ENCODE peak calls at places on chromosomes 16 and 17, in six cellular contexts. Y is transverse colon, Q is H1, E is HCT116, A is vagina, L is K562. J is an unnamed sample.

GRCh38 chr16:50329446-50330189 is 39.2 kb downstream of the BRD7 start:
- DNase-seq in L (no peak), A (no peak), E (no peak), Y (no peak), Q (no peak), J (no peak)

GRCh38 chr16:49466881-49467280 is 93.3 kb downstream of the C16orf78 start:
- DNase-seq in E (no peak), Q (no peak), L (no peak), Y (no peak), A (peak), J (peak)

GRCh38 chr17:27651411-27652345 is 20.7 kb downstream of the LGALS9 start:
- DNase-seq in Y (peak), E (no peak), Q (no peak), L (no peak), A (no peak), J (peak)

GRCh38 chr16:72927199-72928088 is 120.5 kb downstream of the ZFHX3 start:
- DNase-seq in Q (no peak), A (no peak), E (no peak), L (no peak), Y (peak), J (no peak)

GRCh38 chr17:55442953-55443683 is 21.5 kb upstream of the MMD start:
- DNase-seq in L (no peak), A (no peak), Y (no peak), Q (no peak), E (no peak), J (no peak)

GRCh38 chr16:12083625-12084024 is 107.1 kb downstream of the SNX29 start:
- DNase-seq in E (no peak), Y (no peak), A (no peak), L (no peak), Q (no peak), J (no peak)

GRCh38 chr16:30951785-30952184 is 2.9 kb downstream of the ORAI3 start:
- DNase-seq in E (no peak), Q (no peak), L (no peak), Y (peak), A (no peak), J (peak)

GRCh38 chr16:10950393-10950792 is 6.0 kb downstream of the CLEC16A start:
- DNase-seq in Y (no peak), Q (no peak), L (no peak), A (no peak), E (no peak), J (no peak)

GRCh38 chr17:185445-186138 is 4.1 kb upstream of the DOC2B start:
- DNase-seq in Y (no peak), E (no peak), Q (no peak), A (no peak), L (no peak), J (no peak)

GRCh38 chr17:64106918-64107317 is 23.0 kb downstream of the ERN1 start:
- DNase-seq in Y (no peak), E (no peak), L (no peak), A (no peak), Q (no peak), J (no peak)
- TF ChIP-seq POLR2AphosphoS5 in Y (no peak), E (no peak), L (no peak), A (no peak), Q (no peak), J (no peak)

DNA sequence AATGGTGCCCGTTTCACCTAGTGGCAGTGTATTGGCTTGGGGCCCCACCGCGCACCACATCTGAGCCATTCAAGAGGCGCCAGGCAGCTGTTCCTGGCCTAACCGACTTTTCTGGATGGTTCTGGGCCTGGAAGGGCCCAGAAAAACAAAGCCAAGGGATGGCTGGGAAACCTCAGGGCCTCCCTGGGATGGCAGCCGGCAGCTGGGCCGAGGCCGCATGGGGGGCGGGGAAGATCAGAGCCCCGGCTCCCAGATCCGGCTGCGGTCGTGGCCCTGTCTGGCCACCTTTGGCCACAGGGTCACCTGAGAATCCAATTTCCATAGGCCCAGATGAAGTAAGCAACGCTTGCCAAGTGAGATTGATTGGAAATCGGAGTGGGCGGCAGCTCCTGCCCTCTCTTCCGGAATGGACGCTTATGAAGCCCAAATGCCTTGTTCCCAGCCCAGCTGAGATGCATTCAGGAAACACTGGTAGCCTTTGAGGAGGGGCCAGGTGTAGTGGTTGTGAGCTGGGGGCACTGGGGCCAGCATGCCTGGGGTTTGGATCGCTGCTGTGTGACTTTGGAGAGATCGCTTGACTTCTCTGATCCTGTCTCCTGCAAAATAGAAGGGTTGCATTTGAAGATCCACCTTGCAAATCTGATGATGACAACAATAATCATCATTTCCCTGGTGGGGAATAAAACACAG is 163.8 kb upstream of the GSE1 start:
- DNase-seq in A (no peak), Q (no peak), L (no peak), E (no peak), Y (no peak), J (peak)
- TF ChIP-seq CTCF in A (no peak), Q (no peak), L (no peak), E (no peak), Y (no peak), J (no peak)

DNA sequence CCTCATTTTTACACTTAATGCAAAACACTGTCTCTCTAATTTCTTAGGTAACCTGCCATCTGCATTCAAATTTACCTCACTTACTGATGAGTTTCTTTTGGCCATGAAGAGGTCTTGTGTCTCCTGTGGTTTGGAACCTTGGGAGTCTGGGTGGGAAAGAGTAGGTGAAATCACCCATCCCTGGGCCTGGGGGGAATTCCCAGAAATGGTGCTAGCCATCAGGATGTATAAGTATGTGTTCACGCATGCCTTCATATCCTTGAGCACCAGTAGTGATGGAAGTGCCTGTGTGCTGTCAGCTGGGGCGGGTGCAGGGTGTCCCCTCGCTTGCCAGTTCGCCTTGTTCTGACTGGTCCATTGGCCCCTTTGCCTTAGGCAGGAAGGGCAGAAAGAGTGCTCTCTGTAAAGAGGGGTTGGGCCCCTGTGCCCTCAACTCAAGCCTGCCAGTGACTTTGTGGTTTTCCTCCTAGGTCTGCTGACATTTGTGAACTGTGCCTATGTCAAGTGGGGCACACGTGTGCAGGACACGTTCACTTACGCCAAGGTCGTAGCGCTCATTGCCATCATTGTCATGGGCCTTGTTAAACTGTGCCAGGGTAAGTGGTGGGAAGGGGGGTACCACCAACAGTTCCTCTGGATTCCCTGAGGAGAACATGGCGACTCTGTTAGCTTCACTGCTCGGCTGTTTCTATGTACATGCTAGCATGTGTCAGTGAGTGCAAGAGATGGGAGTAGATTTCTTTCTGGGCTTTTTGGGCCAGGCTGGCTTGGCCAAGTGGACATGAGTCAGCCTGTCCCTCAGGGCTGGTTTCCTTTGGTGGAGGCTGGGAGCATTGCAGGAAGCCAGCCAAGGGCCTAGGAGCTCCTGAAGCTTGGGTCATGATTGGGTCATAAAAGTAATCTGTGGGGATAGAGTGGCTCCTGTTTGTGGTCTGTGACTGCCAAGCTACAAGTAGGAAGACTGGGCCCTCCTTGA is 23.2 kb downstream of the SLC7A6OS start:
- DNase-seq in Q (no peak), E (no peak), A (no peak), L (no peak), Y (no peak), J (no peak)
- TF ChIP-seq POLR2A in Q (no peak), E (no peak), A (no peak), L (no peak), Y (no peak), J (no peak)

GRCh38 chr17:35086164-35086563 is 22.7 kb upstream of the RFFL start:
- DNase-seq in Q (no peak), A (no peak), L (no peak), E (no peak), Y (no peak), J (no peak)

GRCh38 chr17:35086931-35087573 is 23.5 kb upstream of the RFFL start:
- DNase-seq in L (no peak), A (no peak), E (no peak), Q (no peak), Y (peak), J (no peak)

GRCh38 chr17:35082073-35082657 is 18.7 kb upstream of the RFFL start:
- DNase-seq in Y (no peak), A (no peak), Q (no peak), L (no peak), E (peak), J (no peak)

GRCh38 chr17:35083071-35083470 is 19.6 kb upstream of the RFFL start:
- DNase-seq in Q (no peak), A (no peak), Y (no peak), L (no peak), E (no peak), J (no peak)

DNA sequence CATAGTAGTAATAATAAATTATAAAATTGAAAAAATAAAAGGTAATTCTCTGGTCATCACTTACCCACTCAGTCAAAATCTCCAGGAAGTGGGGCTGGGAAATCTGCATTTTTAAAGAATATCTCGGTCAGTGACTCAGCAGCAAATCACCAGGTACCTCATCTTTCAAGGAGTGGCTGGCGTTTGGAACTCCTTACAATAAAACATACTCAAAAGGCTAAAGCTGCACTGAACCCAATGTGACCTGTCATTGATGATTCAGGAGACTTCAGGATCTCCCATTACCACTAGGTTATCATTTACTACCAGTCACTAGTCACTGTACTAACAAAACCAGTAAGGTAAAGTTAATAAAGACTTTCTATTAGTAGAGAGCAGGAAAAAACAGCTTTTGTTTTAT is 21.5 kb upstream of the RFFL start:
- DNase-seq in Q (no peak), Y (peak), L (no peak), E (peak), A (no peak), J (no peak)
- TF ChIP-seq POLR2AphosphoS5 in Q (no peak), Y (no peak), L (no peak), E (peak), A (peak), J (peak)

GRCh38 chr17:17701112-17701511 is 19.9 kb downstream of the RAI1 start:
- DNase-seq in A (no peak), Q (no peak), Y (no peak), L (no peak), E (no peak), J (no peak)

GRCh38 chr17:17702370-17702769 is 21.1 kb downstream of the RAI1 start:
- DNase-seq in Q (no peak), L (no peak), E (no peak), A (no peak), Y (no peak), J (no peak)

GRCh38 chr17:17701658-17702057 is 20.4 kb downstream of the RAI1 start:
- DNase-seq in L (no peak), Y (no peak), Q (no peak), E (no peak), A (no peak), J (no peak)

GRCh38 chr17:17703608-17703919 is 22.3 kb downstream of the RAI1 start:
- DNase-seq in Q (no peak), Y (no peak), L (no peak), A (no peak), E (no peak), J (no peak)

GRCh38 chr17:17702821-17703607 is 21.8 kb downstream of the RAI1 start:
- DNase-seq in Q (no peak), E (no peak), A (no peak), Y (no peak), L (peak), J (no peak)
- TF ChIP-seq CTCF in Q (no peak), E (no peak), A (no peak), Y (no peak), L (peak), J (no peak)

DNA sequence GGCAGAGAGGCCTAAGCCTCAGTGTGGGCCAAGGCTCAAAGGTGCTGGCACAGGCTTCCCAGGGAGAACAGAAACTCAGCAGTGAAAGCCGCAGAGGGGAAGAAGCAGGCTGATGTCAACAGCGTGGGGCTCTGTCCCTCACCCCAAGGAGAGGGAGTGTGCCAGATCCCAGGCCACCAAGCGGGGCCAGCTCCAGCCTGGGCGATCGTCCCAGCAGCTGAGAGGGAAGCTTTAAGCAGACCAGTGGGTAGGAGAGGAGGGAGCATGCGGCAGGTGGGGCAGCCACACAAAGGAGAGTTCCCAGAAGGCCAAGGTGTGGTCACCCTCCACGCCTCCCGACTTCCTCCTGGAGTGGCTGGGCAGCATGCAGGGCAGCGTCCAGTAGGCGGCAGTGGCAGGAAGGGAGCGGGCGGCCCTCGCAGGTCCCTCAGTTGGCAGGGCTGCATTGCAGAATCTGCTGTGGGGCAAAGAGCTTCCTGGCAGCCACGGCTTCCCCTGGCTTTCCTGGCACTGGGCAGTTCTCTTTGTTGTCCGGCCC is 6.0 kb downstream of the SYNGR2 start:
- DNase-seq in Q (no peak), Y (peak), A (no peak), E (no peak), L (no peak), J (peak)
- TF ChIP-seq POLR2A in Q (no peak), Y (peak), A (no peak), E (no peak), L (peak), J (peak)